ENCODE peak calls at places on chromosomes 1 and 21, in seven cellular contexts. B is PC-9, T is A549, Z is IMR-90, K is DND-41, G is OCI-LY7, X is K562. S is an unnamed sample. For H3K4me1, the result is how much of the 10 kb centered on the place peaks cover.

GRCh38 chr1:2514863-2515762 is 11.3 kb downstream of the PANK4 start:
- DNase-seq in G (no peak), Z (no peak), T (no peak), X (no peak), K (no peak), B (no peak), S (no peak)

GRCh38 chr1:70990460-70991253 is 57.0 kb downstream of the PTGER3 start:
- DNase-seq in X (no peak), K (no peak), T (no peak), G (no peak), B (no peak), Z (no peak), S (no peak)

GRCh38 chr1:94550800-94551241 is 9.3 kb upstream of the F3 start:
- DNase-seq in G (no peak), K (no peak), B (no peak), X (no peak), Z (no peak), T (no peak), S (no peak)

GRCh38 chr1:61293197-61293596 is 210.8 kb downstream of the NFIA start:
- DNase-seq in X (no peak), B (no peak), T (no peak), G (no peak), K (no peak), Z (no peak), S (no peak)

GRCh38 chr21:43861716-43862115 is 3.3 kb upstream of the AGPAT3 start:
- DNase-seq in B (no peak), Z (no peak), X (no peak), T (no peak), G (peak), K (no peak), S (no peak)

GRCh38 chr1:100353988-100354387 is 1.7 kb downstream of the CDC14A start:
- DNase-seq in X (no peak), G (peak), B (peak), K (no peak), T (peak), Z (peak), S (no peak)

GRCh38 chr21:25967566-25968438 is 202.8 kb downstream of the APP start:
- DNase-seq in T (no peak), K (no peak), X (no peak), G (peak), Z (no peak), B (no peak), S (no peak)

GRCh38 chr1:234743866-234744581 is 134.0 kb upstream of the IRF2BP2 start:
- DNase-seq in Z (peak), G (no peak), K (no peak), T (no peak), B (peak), X (no peak), S (peak)

GRCh38 chr1:237873487-237873927 is 17.2 kb downstream of the ZP4 start:
- DNase-seq in Z (peak), K (no peak), G (no peak), X (no peak), B (peak), T (peak), S (peak)

GRCh38 chr1:221708076-221708571 is 33.8 kb downstream of the DUSP10 start:
- DNase-seq in K (peak), G (no peak), X (peak), Z (no peak), T (no peak), B (no peak), S (peak)

GRCh38 chr1:245614986-245615385 is 460.2 kb downstream of the KIF26B start:
- DNase-seq in G (no peak), T (no peak), X (no peak), B (no peak), K (no peak), Z (no peak), S (no peak)

GRCh38 chr1:50542362-50542761 is 119.1 kb upstream of the DMRTA2 start:
- DNase-seq in B (no peak), X (no peak), Z (no peak), G (no peak), T (no peak), K (no peak), S (no peak)

GRCh38 chr1:154417338-154417608 is 12.1 kb downstream of the IL6R start:
- DNase-seq in G (no peak), K (no peak), Z (no peak), T (no peak), X (no peak), B (no peak), S (no peak)

GRCh38 chr1:96763514-96763913 is 41.9 kb downstream of the PTBP2 start:
- DNase-seq in K (no peak), G (no peak), Z (no peak), T (no peak), B (no peak), X (no peak), S (no peak)

GRCh38 chr1:51504806-51505525 is 14.1 kb downstream of the EPS15 start:
- DNase-seq in T (no peak), G (no peak), X (no peak), Z (no peak), B (no peak), K (no peak), S (no peak)

GRCh38 chr1:27060879-27061278 is 48.2 kb upstream of the TENT5B start:
- DNase-seq in Z (no peak), T (no peak), X (no peak), B (no peak), G (no peak), K (no peak), S (no peak)

GRCh38 chr1:7993593-7994479 is 32.3 kb downstream of the ERRFI1 start:
- DNase-seq in G (no peak), K (no peak), B (no peak), Z (peak), T (no peak), X (no peak), S (peak)

GRCh38 chr1:64920936-64921589 is 45.3 kb downstream of the JAK1 start:
- DNase-seq in Z (peak), X (no peak), B (peak), G (no peak), T (no peak), K (no peak), S (peak)

DNA sequence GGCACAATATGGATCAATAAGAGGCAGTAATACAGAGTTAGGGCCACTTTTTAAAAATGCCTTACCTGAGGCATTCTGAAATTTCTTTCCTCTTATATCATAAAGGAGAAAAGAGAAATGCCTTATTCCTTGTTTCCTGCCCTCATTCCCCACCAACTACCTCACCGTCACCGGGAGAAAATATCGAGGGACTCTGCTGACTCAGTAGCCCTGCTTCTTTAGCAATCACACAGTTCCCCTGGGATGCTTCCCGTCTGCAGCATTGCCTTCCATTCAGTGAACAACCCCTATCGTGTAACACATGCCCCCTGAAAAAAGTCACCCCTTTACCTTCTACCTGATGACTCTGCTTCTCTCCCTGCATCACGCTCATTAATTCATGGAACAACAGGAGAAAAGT is 50.9 kb downstream of the WDR64 start:
- DNase-seq in G (no peak), Z (no peak), X (no peak), T (no peak), K (no peak), B (no peak), S (no peak)
- H3K4me1 ChIP-seq in G (under half), Z (under half), X (under half), T (under half), K (under half), B (half or more), S (under half)

GRCh38 chr1:115077984-115078330 is 11.3 kb downstream of the TSPAN2 start:
- DNase-seq in T (no peak), Z (no peak), G (no peak), K (no peak), X (no peak), B (no peak), S (no peak)
- H3K4me2 ChIP-seq in T (no peak), Z (no peak), G (no peak), K (no peak), X (no peak), B (no peak), S (no peak)

DNA sequence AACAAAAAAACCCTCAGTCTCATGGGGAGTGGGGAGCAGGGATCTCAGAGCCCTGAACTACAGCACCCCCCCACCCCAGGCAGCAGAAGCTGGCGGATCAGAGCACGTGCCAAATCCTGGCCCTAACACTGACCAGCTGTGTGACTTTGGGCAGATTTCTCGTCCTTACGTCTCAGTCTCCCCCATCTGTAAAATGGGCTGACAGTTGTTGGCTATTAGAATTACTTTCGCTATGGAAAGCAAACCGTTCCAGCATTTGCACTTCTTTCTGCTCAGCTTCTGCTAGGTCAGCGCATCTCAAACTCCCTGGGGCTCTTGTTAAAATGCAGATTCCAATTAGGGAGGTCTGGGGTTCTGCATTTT is 15.5 kb downstream of the TNFRSF8 start:
- DNase-seq in Z (no peak), B (no peak), X (no peak), K (no peak), G (no peak), T (no peak), S (no peak)
- H3K4me3 ChIP-seq in Z (no peak), B (no peak), X (no peak), K (no peak), G (no peak), T (no peak), S (no peak)

DNA sequence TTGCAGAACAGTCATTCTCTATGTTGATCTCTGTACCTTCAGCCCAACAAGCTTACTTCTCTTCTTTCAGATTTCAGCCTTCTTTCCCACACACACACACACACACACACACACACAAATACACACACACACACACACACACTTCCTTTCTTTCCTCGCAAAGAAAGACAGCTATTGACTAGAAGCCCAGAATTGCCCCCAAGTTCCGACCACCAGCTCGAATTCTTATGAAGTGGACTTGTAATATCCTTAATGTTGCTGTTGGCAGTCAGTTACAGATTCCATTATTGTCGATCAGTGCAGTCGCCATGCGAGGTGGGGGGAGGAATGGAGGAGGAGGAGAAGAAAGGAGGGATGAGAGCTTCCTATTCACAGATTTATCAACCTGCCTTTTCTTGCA is 125.5 kb downstream of the CLEC20A start:
- DNase-seq in X (no peak), Z (peak), K (no peak), G (no peak), B (no peak), T (no peak), S (peak)
- H3K4me1 ChIP-seq in X (under half), Z (under half), K (under half), G (under half), B (under half), T (under half), S (under half)

GRCh38 chr1:43769350-43769908 is 62.1 kb downstream of the ST3GAL3 start:
- DNase-seq in T (no peak), K (no peak), G (no peak), X (no peak), B (no peak), Z (no peak), S (no peak)
- H3K4me2 ChIP-seq in T (no peak), K (no peak), G (no peak), X (no peak), B (no peak), Z (no peak), S (no peak)

DNA sequence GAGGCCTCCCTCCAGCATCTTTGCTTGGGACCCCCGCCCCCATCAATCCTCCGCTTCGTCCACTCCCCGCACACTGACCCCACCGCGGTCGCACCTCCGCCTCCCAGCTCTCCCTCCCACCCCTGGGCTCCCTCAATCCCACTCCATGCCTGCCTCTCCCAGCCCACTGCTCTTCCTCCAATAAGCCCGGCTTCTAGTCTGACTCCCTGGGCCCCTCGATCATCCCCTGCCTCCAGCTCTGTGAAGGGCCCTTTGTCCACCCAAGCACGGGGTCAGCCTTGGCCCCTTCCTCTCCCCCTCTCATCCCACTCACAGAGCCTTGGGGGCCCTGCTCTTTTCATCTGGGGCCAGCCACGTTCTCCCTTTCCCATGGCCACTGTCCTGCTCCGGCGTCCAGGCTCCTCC is 1.5 kb upstream of the TMEM200B start:
- DNase-seq in X (no peak), K (no peak), T (no peak), B (no peak), G (no peak), Z (no peak), S (no peak)
- H3K4me3 ChIP-seq in X (peak), K (no peak), T (peak), B (no peak), G (no peak), Z (peak), S (peak)

DNA sequence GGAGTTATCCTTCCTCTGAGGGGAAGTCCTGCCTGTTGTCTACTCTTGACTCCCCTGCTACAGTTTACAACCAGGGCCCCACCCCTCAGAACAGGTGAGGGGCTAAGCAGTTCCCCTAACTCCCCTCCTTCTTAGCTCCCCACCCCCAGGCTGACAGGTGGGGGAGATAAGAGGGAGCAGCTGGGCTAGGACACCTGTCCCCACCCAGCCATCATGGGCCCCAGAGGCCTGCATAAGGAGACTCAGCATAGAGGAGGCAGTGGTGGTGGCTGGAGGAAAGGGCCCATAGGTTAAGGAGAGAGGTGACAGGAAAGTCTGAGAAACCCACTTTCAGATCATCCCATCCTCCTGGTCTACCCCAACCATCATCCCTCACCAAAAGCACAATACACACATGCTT is 6.8 kb downstream of the MEF2D start:
- DNase-seq in G (peak), Z (no peak), K (no peak), T (no peak), B (no peak), X (no peak), S (no peak)
- H3K4me1 ChIP-seq in G (half or more), Z (half or more), K (under half), T (half or more), B (under half), X (half or more), S (half or more)

DNA sequence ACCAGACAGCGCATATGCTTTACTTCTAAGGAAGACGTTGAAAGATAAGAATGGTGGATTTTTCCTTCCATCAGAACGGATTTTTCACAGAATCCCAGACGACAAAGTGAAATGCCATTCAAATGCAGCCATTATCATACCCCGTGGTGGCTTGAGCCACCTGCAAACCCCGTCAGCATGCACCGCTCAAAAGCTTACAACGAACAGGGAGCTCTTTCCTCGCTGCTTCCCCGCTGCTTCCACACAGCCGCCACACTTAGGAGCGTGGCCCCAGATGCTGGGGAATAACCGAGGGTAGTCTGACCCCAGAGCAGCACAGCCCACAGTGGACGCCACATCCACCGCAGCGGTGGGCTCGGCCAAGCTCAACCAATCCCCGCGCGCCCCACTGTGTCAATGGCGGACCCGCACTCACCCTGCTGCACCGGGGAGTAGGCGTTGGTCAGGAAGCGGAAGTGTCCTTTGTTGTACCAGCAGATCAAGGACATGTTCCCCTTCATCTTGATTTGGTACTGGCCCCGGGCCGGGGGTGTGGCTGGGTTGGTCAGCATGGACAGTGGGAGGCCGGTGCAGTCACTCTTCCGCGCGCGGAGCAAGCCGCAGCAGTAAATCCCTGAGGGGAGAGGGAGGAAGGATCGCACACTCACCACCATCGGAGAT is 93.6 kb downstream of the PGBD5 start:
- DNase-seq in Z (no peak), B (no peak), T (no peak), G (no peak), X (peak), K (no peak), S (peak)
- H3K4me2 ChIP-seq in Z (no peak), B (no peak), T (no peak), G (no peak), X (peak), K (no peak), S (no peak)

GRCh38 chr1:41362357-41362721 is 1.1 kb downstream of the FOXO6 start:
- DNase-seq in G (no peak), T (no peak), Z (no peak), X (peak), B (no peak), K (no peak), S (no peak)
- H3K4me3 ChIP-seq in G (no peak), T (peak), Z (no peak), X (peak), B (peak), K (no peak), S (no peak)

GRCh38 chr1:228092342-228093049 is 10.0 kb downstream of the ARF1 start:
- DNase-seq in G (no peak), B (no peak), Z (no peak), X (no peak), K (peak), T (no peak), S (no peak)
- H3K4me1 ChIP-seq in G (under half), B (under half), Z (under half), X (under half), K (under half), T (under half), S (under half)